ENCODE peak calls at places on chromosomes 11 and 22, in four cellular contexts. M is GM04503, O is HT1080, J is AG10803. N is an unnamed sample.

GRCh38 chr22:46012881-46013281 is 35.9 kb upstream of the WNT7B start:
- DNase-seq in M (no peak), O (no peak), J (no peak), N (peak)

GRCh38 chr22:37609240-37610152 is 862 bp downstream of the GGA1 start:
- DNase-seq in M (no peak), O (no peak), J (no peak), N (no peak)

GRCh38 chr22:20014526-20015186 is 2.0 kb downstream of the ARVCF start:
- DNase-seq in M (no peak), O (no peak), J (no peak), N (no peak)

GRCh38 chr11:45468265-45468856 is 182.2 kb upstream of the SYT13 start:
- DNase-seq in M (no peak), O (no peak), J (peak), N (no peak)

GRCh38 chr11:5301846-5302245 is at the start of gene OR51B4:
- DNase-seq in M (no peak), O (no peak), J (no peak), N (no peak)

GRCh38 chr11:79937935-79938334 is 497.1 kb upstream of the TENM4 start:
- DNase-seq in M (no peak), O (no peak), J (no peak), N (no peak)

GRCh38 chr22:45537734-45538181 is 35.1 kb downstream of the FBLN1 start:
- DNase-seq in M (no peak), O (peak), J (peak), N (peak)

GRCh38 chr11:102780491-102780918 is at the start of gene MMP10:
- DNase-seq in M (no peak), O (peak), J (peak), N (no peak)

GRCh38 chr22:32573991-32574390 is 99.4 kb downstream of the FBXO7 start:
- DNase-seq in M (no peak), O (no peak), J (no peak), N (no peak)

GRCh38 chr11:115627071-115627470 is 122.9 kb upstream of the CADM1 start:
- DNase-seq in M (no peak), O (no peak), J (no peak), N (no peak)

GRCh38 chr11:8740156-8740555 is 57.6 kb downstream of the RPL27A start:
- DNase-seq in M (no peak), O (no peak), J (no peak), N (no peak)

GRCh38 chr22:45892681-45893461 is 84.1 kb downstream of the WNT7B start:
- DNase-seq in M (no peak), O (no peak), J (no peak), N (peak)

GRCh38 chr11:67627788-67628624 is 1.7 kb downstream of the NUDT8 start:
- DNase-seq in M (no peak), O (no peak), J (no peak), N (peak)

GRCh38 chr11:1153951-1154487 is 3.7 kb upstream of the MUC5AC start:
- DNase-seq in M (peak), O (peak), J (peak), N (peak)

GRCh38 chr22:44667276-44667675 is 34.7 kb upstream of the PRR5 start:
- DNase-seq in M (no peak), O (no peak), J (no peak), N (no peak)

GRCh38 chr11:71934213-71934612 is 5.4 kb downstream of the RNF121 start:
- DNase-seq in M (no peak), O (no peak), J (no peak), N (no peak)